ENCODE peak calls at places on chromosomes 13 and 19, in five cellular contexts. X is breast epithelium; K is naive thymus-derived CD4-positive, alpha-beta T cell; A is HepG2; Y is heart right ventricle. U is an unnamed sample.

GRCh38 chr13:66578305-66578704 is 651.8 kb downstream of the PCDH9 start:
- DNase-seq in X (no peak), K (no peak), A (no peak), Y (no peak), U (no peak)

GRCh38 chr19:10602330-10603083 is 15.4 kb upstream of the AP1M2 start:
- DNase-seq in X (peak; percentile 76), K (peak; percentile 85), A (peak; percentile 31), Y (peak; percentile 87), U (peak; percentile 75)

GRCh38 chr13:76225815-76226489 is 589.8 kb downstream of the LMO7 start:
- DNase-seq in X (no peak), K (no peak), A (no peak), Y (peak; percentile 69), U (no peak)

GRCh38 chr13:41985788-41986508 is 25.0 kb upstream of the VWA8 start:
- DNase-seq in X (no peak), K (no peak), A (no peak), Y (no peak), U (no peak)

GRCh38 chr19:43779820-43780219 is 953 bp downstream of the KCNN4 start:
- DNase-seq in X (no peak), K (no peak), A (no peak), Y (no peak), U (no peak)

GRCh38 chr13:33228645-33229445 is 56.7 kb downstream of the STARD13 start:
- DNase-seq in X (no peak), K (peak; percentile 14), A (peak; percentile 62), Y (no peak), U (no peak)

GRCh38 chr19:45779231-45780145 is 2.8 kb downstream of the DMPK start:
- DNase-seq in X (peak; percentile 91), K (peak; percentile 68), A (peak; percentile 63), Y (peak; percentile 76), U (peak; percentile 73)

GRCh38 chr13:95833713-95834112 is 156.8 kb downstream of the DNAJC3 start:
- DNase-seq in X (no peak), K (no peak), A (no peak), Y (no peak), U (no peak)

GRCh38 chr19:52670046-52670445 is 31.9 kb upstream of the ZNF83 start:
- DNase-seq in X (no peak), K (no peak), A (no peak), Y (no peak), U (no peak)

GRCh38 chr19:46974181-46974580 is 45.5 kb upstream of the NPAS1 start:
- DNase-seq in X (no peak), K (no peak), A (no peak), Y (no peak), U (no peak)

GRCh38 chr13:34867590-34867989 is 74.5 kb upstream of the NBEA start:
- DNase-seq in X (no peak), K (no peak), A (no peak), Y (no peak), U (no peak)

GRCh38 chr13:49635599-49636433 is 7.5 kb downstream of the ARL11 start:
- DNase-seq in X (no peak), K (peak; percentile 61), A (peak; percentile 32), Y (peak; percentile 54), U (peak; percentile 14)

GRCh38 chr13:23350009-23350408 is 83.5 kb downstream of the SACS start:
- DNase-seq in X (no peak), K (no peak), A (no peak), Y (no peak), U (no peak)
- H3K4me3 ChIP-seq in X (no peak overlapping the region), K (no peak overlapping the region), A (no peak overlapping the region), Y (no peak overlapping the region), U (no peak overlapping the region)

GRCh38 chr19:55676384-55676783 is 1.4 kb downstream of the EPN1 start:
- DNase-seq in X (no peak), K (no peak), A (no peak), Y (no peak), U (no peak)
- H3K4me1 ChIP-seq in X (no peaks in the 10 kb centered on the region), K (peaks cover 26% of the 10 kb centered on the region), A (peaks cover 48% of the 10 kb centered on the region), Y (peaks cover 30% of the 10 kb centered on the region), U (peaks cover 24% of the 10 kb centered on the region)

DNA sequence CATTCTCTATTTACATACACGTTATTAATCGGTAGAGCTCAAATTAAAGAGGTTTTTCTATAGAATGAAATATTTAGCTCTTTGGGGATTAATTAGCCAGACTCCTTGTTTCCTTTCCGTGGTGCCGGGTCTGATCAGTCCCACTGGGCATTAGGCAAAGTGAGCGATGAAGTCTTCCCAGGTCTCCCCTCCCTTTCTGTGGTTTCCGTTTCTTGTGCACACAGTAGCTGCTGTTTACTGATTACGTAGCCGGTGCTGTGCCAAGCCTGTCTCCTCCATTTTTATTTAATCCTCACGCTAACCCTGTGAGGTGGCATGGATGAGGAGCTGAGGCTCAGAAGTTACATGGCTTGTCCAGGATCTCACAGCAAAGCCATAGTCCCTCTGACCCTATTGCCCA is 9.0 kb downstream of the SLC25A15 start:
- DNase-seq in X (no peak), K (peak; percentile 20), A (no peak), Y (no peak), U (no peak)
- H3K4me3 ChIP-seq in X (peak overlapping the region; percentile 0), K (peak overlapping the region; percentile 21), A (no peak overlapping the region), Y (peak overlapping the region; percentile 1), U (no peak overlapping the region)

GRCh38 chr13:51620165-51620983 is 36.1 kb downstream of the WDFY2 start:
- DNase-seq in X (no peak), K (no peak), A (peak; percentile 98), Y (peak; percentile 33), U (no peak)
- H3K4me1 ChIP-seq in X (no peaks in the 10 kb centered on the region), K (no peaks in the 10 kb centered on the region), A (peaks cover 75% of the 10 kb centered on the region), Y (peaks cover 42% of the 10 kb centered on the region), U (no peaks in the 10 kb centered on the region)

DNA sequence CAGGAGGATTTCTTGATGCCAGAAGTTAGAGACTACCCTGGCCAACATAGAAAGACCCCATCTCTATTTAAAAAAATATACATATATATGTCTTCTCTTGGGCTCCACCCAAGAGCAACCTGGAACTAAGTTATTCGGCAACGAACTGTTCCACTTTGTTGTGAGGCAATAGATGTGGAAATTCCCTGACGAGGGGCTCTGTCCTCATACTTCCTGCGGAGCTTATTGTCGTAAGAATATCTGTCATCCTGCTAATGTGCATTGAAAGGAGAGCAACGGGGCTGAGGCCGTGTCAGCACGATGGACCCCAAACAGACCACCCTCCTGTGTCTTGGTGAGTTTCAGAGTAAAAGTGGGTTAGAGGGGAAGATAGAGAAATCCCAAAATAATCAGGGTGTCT is at the start of gene FCAR:
- DNase-seq in X (no peak), K (no peak), A (no peak), Y (no peak), U (no peak)
- H3K4me3 ChIP-seq in X (no peak within 1 kb of the TSS), K (no peak within 1 kb of the TSS), A (no peak within 1 kb of the TSS), Y (peak within 1 kb of the TSS; percentile 36), U (no peak within 1 kb of the TSS)

GRCh38 chr13:26811636-26812035 is 51.0 kb upstream of the GPR12 start:
- DNase-seq in X (no peak), K (no peak), A (no peak), Y (no peak), U (no peak)
- H3K4me1 ChIP-seq in X (no peaks in the 10 kb centered on the region), K (no peaks in the 10 kb centered on the region), A (no peaks in the 10 kb centered on the region), Y (no peaks in the 10 kb centered on the region), U (no peaks in the 10 kb centered on the region)

DNA sequence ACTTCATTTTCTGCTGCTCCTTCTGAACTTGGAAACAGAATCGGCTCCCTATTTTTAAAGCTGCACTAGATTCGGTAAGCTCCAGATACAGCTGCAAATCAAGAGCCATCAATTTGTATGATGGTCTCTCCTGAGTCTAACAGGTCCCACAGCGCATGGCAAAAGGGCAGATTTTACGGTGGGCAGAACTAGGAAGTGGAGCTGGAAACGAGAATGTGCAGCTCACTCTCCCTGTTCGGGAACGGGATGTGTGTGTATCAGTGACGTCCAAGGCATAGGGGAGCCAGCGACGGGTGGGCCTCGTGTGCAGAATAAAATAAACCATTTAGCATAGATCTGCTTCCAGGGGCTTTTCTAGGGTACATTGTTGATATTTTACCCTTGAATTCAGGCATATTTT is 74.2 kb downstream of the COL4A1 start:
- DNase-seq in X (no peak), K (no peak), A (no peak), Y (peak; percentile 54), U (no peak)
- H3K4me3 ChIP-seq in X (peak overlapping the region; percentile 25), K (no peak overlapping the region), A (no peak overlapping the region), Y (no peak overlapping the region), U (no peak overlapping the region)

GRCh38 chr19:2049741-2050348 is 1.2 kb downstream of the MKNK2 start:
- DNase-seq in X (peak; percentile 90), K (peak; percentile 69), A (peak; percentile 75), Y (peak; percentile 81), U (peak; percentile 45)
- H3K4me1 ChIP-seq in X (peaks cover 48% of the 10 kb centered on the region), K (peaks cover 41% of the 10 kb centered on the region), A (peaks cover 66% of the 10 kb centered on the region), Y (peaks cover 68% of the 10 kb centered on the region), U (peaks cover 64% of the 10 kb centered on the region)

DNA sequence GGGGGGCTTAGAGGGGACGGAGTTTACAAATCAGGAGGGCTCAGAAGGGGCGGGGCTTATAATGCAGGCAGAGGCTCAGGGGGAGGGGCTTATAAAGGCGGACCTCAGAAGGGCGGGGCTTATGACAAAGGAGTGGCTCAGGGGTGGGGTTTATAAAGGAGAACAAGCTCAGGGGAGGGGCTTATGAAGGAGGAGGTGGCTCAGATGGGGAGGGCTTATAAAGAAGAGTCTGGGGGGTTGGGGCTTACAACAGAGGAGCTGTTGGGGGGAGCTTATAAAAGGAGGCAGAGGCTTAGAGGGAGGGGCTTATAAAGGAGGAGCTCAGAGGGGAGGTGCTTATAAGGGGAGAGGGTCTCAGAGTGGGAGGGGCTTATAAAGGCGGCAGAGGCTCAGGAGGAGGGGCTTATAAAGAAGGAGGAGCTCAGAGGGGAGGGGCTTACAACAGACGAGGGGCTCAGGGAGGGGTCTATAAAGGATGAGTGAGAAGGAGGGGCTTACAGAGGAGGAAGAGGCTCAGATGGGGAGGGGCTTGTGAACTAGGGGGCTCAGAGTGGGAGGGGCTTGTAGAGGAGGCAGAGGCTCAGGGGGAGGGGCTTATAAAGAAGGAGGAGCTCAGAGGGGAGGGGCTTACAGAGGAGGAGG is 1.0 kb downstream of the SMIM24 start:
- DNase-seq in X (no peak), K (peak; percentile 67), A (no peak), Y (no peak), U (peak; percentile 43)
- H3K4me3 ChIP-seq in X (no peak overlapping the region), K (no peak overlapping the region), A (no peak overlapping the region), Y (no peak overlapping the region), U (no peak overlapping the region)